ENCODE peak calls at places on chromosomes 2 and 18, in six cellular contexts. One of them, this sample, is unnamed.

GRCh38 chr18:39835303-39836030 is 2119.6 kb upstream of the PIK3C3 start:
- DNase-seq in IMR-90: peak
- DNase-seq in H9: no peak
- DNase-seq in mesenchymal stem cell: peak
- DNase-seq in H1: no peak
- DNase-seq in trophoblast cell: peak
- DNase-seq in this sample: no peak

GRCh38 chr2:120910956-120911951 is 175.6 kb downstream of the GLI2 start:
- DNase-seq in H1: no peak
- DNase-seq in IMR-90: peak
- DNase-seq in trophoblast cell: no peak
- DNase-seq in H9: peak
- DNase-seq in mesenchymal stem cell: peak
- DNase-seq in this sample: no peak

GRCh38 chr2:238157506-238158017 is 1.2 kb upstream of the ERFE start:
- DNase-seq in mesenchymal stem cell: no peak
- DNase-seq in H9: no peak
- DNase-seq in trophoblast cell: no peak
- DNase-seq in H1: no peak
- DNase-seq in IMR-90: no peak
- DNase-seq in this sample: no peak

GRCh38 chr18:49899647-49900330 is 86.5 kb upstream of the ACAA2 start:
- DNase-seq in mesenchymal stem cell: no peak
- DNase-seq in trophoblast cell: no peak
- DNase-seq in H9: no peak
- DNase-seq in IMR-90: no peak
- DNase-seq in H1: no peak
- DNase-seq in this sample: no peak

GRCh38 chr2:16194530-16194929 is 254.2 kb downstream of the MYCN start:
- DNase-seq in H1: no peak
- DNase-seq in IMR-90: no peak
- DNase-seq in H9: no peak
- DNase-seq in trophoblast cell: no peak
- DNase-seq in mesenchymal stem cell: no peak
- DNase-seq in this sample: no peak

GRCh38 chr2:43898134-43898957 is 59.6 kb downstream of the ABCG8 start:
- DNase-seq in mesenchymal stem cell: peak
- DNase-seq in IMR-90: peak
- DNase-seq in H1: no peak
- DNase-seq in trophoblast cell: no peak
- DNase-seq in H9: no peak
- DNase-seq in this sample: no peak

GRCh38 chr2:162166745-162167144 is 14.7 kb upstream of the GCG start:
- DNase-seq in mesenchymal stem cell: no peak
- DNase-seq in H9: no peak
- DNase-seq in trophoblast cell: no peak
- DNase-seq in H1: no peak
- DNase-seq in IMR-90: no peak
- DNase-seq in this sample: no peak

GRCh38 chr2:105738658-105739051 is 6.1 kb upstream of the NCK2 start:
- DNase-seq in mesenchymal stem cell: no peak
- DNase-seq in IMR-90: no peak
- DNase-seq in H1: no peak
- DNase-seq in trophoblast cell: no peak
- DNase-seq in H9: no peak
- DNase-seq in this sample: no peak

GRCh38 chr2:20173496-20174402 is 51.2 kb downstream of the SDC1 start:
- DNase-seq in trophoblast cell: no peak
- DNase-seq in IMR-90: no peak
- DNase-seq in mesenchymal stem cell: no peak
- DNase-seq in H9: peak
- DNase-seq in H1: no peak
- DNase-seq in this sample: no peak
- H4K91ac ChIP-seq in trophoblast cell: no peak
- H4K91ac ChIP-seq in IMR-90: no peak
- H4K91ac ChIP-seq in mesenchymal stem cell: no peak
- H4K91ac ChIP-seq in H9: no peak
- H4K91ac ChIP-seq in H1: no peak
- H4K91ac ChIP-seq in this sample: no peak

GRCh38 chr18:21599585-21600525 is 649 bp downstream of the ESCO1 start:
- DNase-seq in IMR-90: peak
- DNase-seq in H9: peak
- DNase-seq in mesenchymal stem cell: peak
- DNase-seq in trophoblast cell: peak
- DNase-seq in H1: peak
- DNase-seq in this sample: no peak
- H3K4ac ChIP-seq in IMR-90: peak
- H3K4ac ChIP-seq in H9: no peak
- H3K4ac ChIP-seq in mesenchymal stem cell: peak
- H3K4ac ChIP-seq in trophoblast cell: peak
- H3K4ac ChIP-seq in H1: peak
- H3K4ac ChIP-seq in this sample: peak

GRCh38 chr2:126722081-126722480 is 66.1 kb downstream of the GYPC start:
- DNase-seq in trophoblast cell: no peak
- DNase-seq in mesenchymal stem cell: no peak
- DNase-seq in IMR-90: no peak
- DNase-seq in H1: no peak
- DNase-seq in H9: no peak
- DNase-seq in this sample: no peak

GRCh38 chr2:126720647-126721046 is 64.7 kb downstream of the GYPC start:
- DNase-seq in trophoblast cell: no peak
- DNase-seq in H9: no peak
- DNase-seq in H1: no peak
- DNase-seq in mesenchymal stem cell: peak
- DNase-seq in IMR-90: peak
- DNase-seq in this sample: no peak

GRCh38 chr2:126725580-126725979 is 69.6 kb downstream of the GYPC start:
- DNase-seq in IMR-90: no peak
- DNase-seq in H1: no peak
- DNase-seq in trophoblast cell: no peak
- DNase-seq in mesenchymal stem cell: no peak
- DNase-seq in H9: no peak
- DNase-seq in this sample: no peak

GRCh38 chr2:126722546-126722945 is 66.6 kb downstream of the GYPC start:
- DNase-seq in H9: no peak
- DNase-seq in trophoblast cell: no peak
- DNase-seq in mesenchymal stem cell: no peak
- DNase-seq in IMR-90: no peak
- DNase-seq in H1: no peak
- DNase-seq in this sample: no peak

DNA sequence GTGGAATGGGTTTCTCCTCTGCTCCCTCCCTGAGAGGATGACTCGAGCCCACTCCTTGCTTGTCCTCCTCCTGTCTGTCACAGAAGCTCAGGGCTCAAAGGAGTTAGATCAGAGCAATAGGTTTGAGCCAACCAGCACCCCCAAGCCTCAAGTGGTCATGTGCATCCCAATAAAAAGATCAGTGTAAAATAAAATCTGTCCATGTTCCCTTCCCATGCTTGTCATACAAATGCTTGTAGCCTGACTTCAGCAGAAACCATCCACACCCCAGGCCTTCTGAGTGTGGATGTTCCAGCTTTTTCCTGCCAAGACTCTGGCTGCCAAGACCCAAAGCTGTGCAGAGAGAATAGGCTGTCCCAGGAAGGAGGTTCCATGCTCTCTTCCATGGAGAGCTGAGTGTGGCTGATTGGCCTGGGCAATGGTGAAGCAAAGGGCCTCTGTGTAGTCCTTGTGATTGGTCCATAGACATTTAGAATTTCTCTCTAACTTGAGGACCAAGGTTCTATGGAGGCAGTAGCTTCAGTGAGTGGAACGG is 67.4 kb downstream of the GYPC start:
- DNase-seq in trophoblast cell: no peak
- DNase-seq in mesenchymal stem cell: no peak
- DNase-seq in H1: no peak
- DNase-seq in H9: no peak
- DNase-seq in IMR-90: no peak
- DNase-seq in this sample: no peak
- H4K91ac ChIP-seq in trophoblast cell: no peak
- H4K91ac ChIP-seq in mesenchymal stem cell: no peak
- H4K91ac ChIP-seq in H1: no peak
- H4K91ac ChIP-seq in H9: no peak
- H4K91ac ChIP-seq in IMR-90: no peak
- H4K91ac ChIP-seq in this sample: no peak

GRCh38 chr18:58609536-58609993 is 19.3 kb downstream of the ALPK2 start:
- DNase-seq in H9: no peak
- DNase-seq in IMR-90: no peak
- DNase-seq in mesenchymal stem cell: no peak
- DNase-seq in trophoblast cell: no peak
- DNase-seq in H1: no peak
- DNase-seq in this sample: no peak
- H3K4ac ChIP-seq in H9: no peak
- H3K4ac ChIP-seq in IMR-90: peak
- H3K4ac ChIP-seq in mesenchymal stem cell: no peak
- H3K4ac ChIP-seq in trophoblast cell: no peak
- H3K4ac ChIP-seq in H1: no peak
- H3K4ac ChIP-seq in this sample: no peak

This sample was measured in neuronal stem cell.